ENCODE peak calls at places on chromosomes 11 and 22, in seven cellular contexts. S is IMR-90, F is H1, U is neuronal stem cell, D is mesendoderm, G is H9, K is mesenchymal stem cell. M is an unnamed sample.

GRCh38 chr11:65743928-65744698 is 23.5 kb upstream of the RNASEH2C start:
- DNase-seq in G (peak), U (no peak), K (peak), S (no peak), D (peak), F (peak), M (peak)

GRCh38 chr22:48899523-48900326 is 927.9 kb downstream of the BRD1 start:
- DNase-seq in D (no peak), K (no peak), S (no peak), U (no peak), F (no peak), G (peak), M (no peak)

GRCh38 chr11:95715777-95716241 is 73.8 kb downstream of the FAM76B start:
- DNase-seq in K (no peak), G (no peak), U (no peak), S (no peak), F (no peak), D (no peak), M (no peak)

GRCh38 chr11:62144641-62145255 is 20.9 kb downstream of the INCENP start:
- DNase-seq in G (peak), U (no peak), S (no peak), F (no peak), D (no peak), K (no peak), M (no peak)

GRCh38 chr11:129846508-129847335 is 31.1 kb downstream of the TMEM45B start:
- DNase-seq in G (no peak), S (peak), U (no peak), F (no peak), D (no peak), K (peak), M (peak)

GRCh38 chr22:47445212-47445611 is 682.8 kb downstream of the TBC1D22A start:
- DNase-seq in K (no peak), S (no peak), U (no peak), G (no peak), D (no peak), F (no peak), M (no peak)

GRCh38 chr22:36948273-36949055 is 35.0 kb downstream of the CSF2RB start:
- DNase-seq in G (no peak), S (no peak), K (peak), F (no peak), D (no peak), U (no peak), M (no peak)

GRCh38 chr22:42074153-42074750 is at the start of gene PHETA2:
- DNase-seq in D (peak), S (peak), F (no peak), G (peak), U (no peak), K (no peak), M (peak)

GRCh38 chr11:7569044-7569443 is 55.2 kb downstream of the PPFIBP2 start:
- DNase-seq in G (no peak), U (no peak), S (no peak), F (no peak), D (no peak), K (no peak), M (no peak)

GRCh38 chr11:133835258-133836075 is 9.8 kb downstream of the SPATA19 start:
- DNase-seq in G (peak), F (peak), U (peak), S (peak), D (peak), K (peak), M (peak)

GRCh38 chr11:123590296-123590912 is 64.0 kb downstream of the SCN3B start:
- DNase-seq in S (peak), K (peak), F (no peak), U (no peak), D (no peak), G (no peak), M (no peak)

GRCh38 chr11:71542382-71542781 is 4.6 kb downstream of the KRTAP5-8 start:
- DNase-seq in U (no peak), G (no peak), F (no peak), K (no peak), D (no peak), S (no peak), M (no peak)

GRCh38 chr11:64150481-64151239 is 15.3 kb downstream of the MACROD1 start:
- DNase-seq in U (no peak), S (no peak), D (no peak), G (no peak), F (no peak), K (no peak), M (no peak)

GRCh38 chr22:11605468-11605981 is 3922.5 kb upstream of the OR11H1 start:
- DNase-seq in K (no peak), D (no peak), S (no peak), F (no peak), G (no peak), U (no peak), M (no peak)

GRCh38 chr11:130781906-130782305 is 134.4 kb downstream of the SNX19 start:
- DNase-seq in S (peak), U (no peak), D (peak), G (no peak), F (no peak), K (peak), M (peak)

GRCh38 chr11:95512682-95513081 is 276.9 kb downstream of the FAM76B start:
- DNase-seq in F (no peak), U (no peak), K (peak), D (no peak), S (peak), G (no peak), M (no peak)

GRCh38 chr11:81932303-81932702 is 801.4 kb downstream of the FAM181B start:
- DNase-seq in D (no peak), G (no peak), U (no peak), K (no peak), S (no peak), F (no peak), M (no peak)

GRCh38 chr11:15742626-15743243 is 613.6 kb downstream of the SOX6 start:
- DNase-seq in F (no peak), D (no peak), K (peak), G (no peak), S (peak), U (no peak), M (no peak)

GRCh38 chr11:44574620-44575287 is 9.3 kb downstream of the CD82 start:
- DNase-seq in D (no peak), G (no peak), K (peak), F (no peak), U (no peak), S (peak), M (peak)

GRCh38 chr22:20953668-20954500 is 13.2 kb upstream of the AIFM3 start:
- DNase-seq in F (no peak), U (no peak), D (no peak), K (peak), G (no peak), S (peak), M (peak)

GRCh38 chr11:123354371-123354770 is 75.7 kb upstream of the GRAMD1B start:
- DNase-seq in F (no peak), S (no peak), K (no peak), G (no peak), D (no peak), U (no peak), M (no peak)

GRCh38 chr22:32509045-32509444 is 34.4 kb downstream of the FBXO7 start:
- DNase-seq in S (no peak), G (no peak), U (no peak), K (no peak), F (no peak), D (no peak), M (no peak)

GRCh38 chr22:39469681-39470461 is 13.1 kb downstream of the MGAT3 start:
- DNase-seq in D (no peak), S (no peak), K (no peak), G (no peak), F (no peak), U (no peak), M (no peak)

GRCh38 chr11:2526808-2527381 is 82.1 kb downstream of the KCNQ1 start:
- DNase-seq in F (no peak), G (peak), S (no peak), D (no peak), K (no peak), U (no peak), M (peak)

GRCh38 chr22:19855504-19856409 is 1.1 kb upstream of the GNB1L start:
- DNase-seq in K (peak), G (peak), U (no peak), D (peak), F (no peak), S (peak), M (no peak)

GRCh38 chr11:8597182-8597581 is 3.2 kb upstream of the STK33 start:
- DNase-seq in U (no peak), F (no peak), G (no peak), S (peak), D (no peak), K (peak), M (peak)

GRCh38 chr11:114172871-114173444 is 113.4 kb downstream of the ZBTB16 start:
- DNase-seq in S (no peak), K (no peak), G (no peak), D (no peak), U (no peak), F (no peak), M (no peak)

GRCh38 chr11:40293655-40294342 is 1165.7 kb downstream of the LRRC4C start:
- DNase-seq in G (peak), F (peak), D (peak), S (peak), U (peak), K (peak), M (peak)

GRCh38 chr11:93467054-93467453 is 76.1 kb downstream of the SMCO4 start:
- DNase-seq in D (no peak), G (no peak), S (no peak), K (no peak), U (no peak), F (no peak), M (no peak)

GRCh38 chr22:47564158-47564450 is 801.7 kb downstream of the TBC1D22A start:
- DNase-seq in G (no peak), F (no peak), S (no peak), K (no peak), D (no peak), U (no peak), M (no peak)

GRCh38 chr22:42283288-42284229 is 13.1 kb upstream of the TCF20 start:
- DNase-seq in F (no peak), K (peak), D (peak), G (no peak), U (peak), S (no peak), M (no peak)

DNA sequence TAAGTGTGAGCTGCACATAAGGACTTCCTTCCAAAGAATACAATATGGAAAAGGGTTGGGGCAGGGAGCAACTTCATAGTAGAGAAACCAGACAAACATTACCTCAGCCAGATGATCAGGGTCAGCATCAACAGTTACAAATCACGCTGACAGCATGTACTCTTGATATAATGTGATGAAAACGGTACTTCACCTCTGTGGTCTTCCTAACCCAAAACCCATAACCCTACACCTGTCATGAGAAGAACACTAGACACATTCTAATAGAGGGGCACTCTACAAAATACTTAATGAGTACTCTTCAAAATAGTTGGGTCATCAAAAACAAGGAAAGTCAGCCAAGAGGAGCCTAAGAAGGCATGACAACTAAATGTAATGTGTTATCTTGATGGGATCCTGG is 43.9 kb downstream of the RRAS2 start:
- DNase-seq in K (no peak), S (no peak), D (no peak), F (no peak), G (no peak), U (no peak), M (no peak)
- H2BK5ac ChIP-seq in K (no peak), S (no peak), D (no peak), F (no peak), G (no peak), U (no peak), M (no peak)

GRCh38 chr11:120296554-120296953 is 28.5 kb upstream of the TLCD5 start:
- DNase-seq in U (no peak), S (no peak), K (no peak), D (no peak), F (no peak), G (no peak), M (no peak)
- H2BK5ac ChIP-seq in U (no peak), S (no peak), K (no peak), D (no peak), F (no peak), G (no peak), M (no peak)

GRCh38 chr11:77475206-77475605 is 1.3 kb upstream of the PAK1 start:
- DNase-seq in G (no peak), U (no peak), D (no peak), K (no peak), F (no peak), S (no peak), M (no peak)

GRCh38 chr11:77474509-77475070 is 696 bp upstream of the PAK1 start:
- DNase-seq in S (no peak), F (no peak), U (no peak), D (no peak), K (no peak), G (no peak), M (peak)

GRCh38 chr11:77473801-77474508 is at the start of gene PAK1:
- DNase-seq in D (peak), G (peak), K (peak), F (peak), U (peak), S (peak), M (peak)

DNA sequence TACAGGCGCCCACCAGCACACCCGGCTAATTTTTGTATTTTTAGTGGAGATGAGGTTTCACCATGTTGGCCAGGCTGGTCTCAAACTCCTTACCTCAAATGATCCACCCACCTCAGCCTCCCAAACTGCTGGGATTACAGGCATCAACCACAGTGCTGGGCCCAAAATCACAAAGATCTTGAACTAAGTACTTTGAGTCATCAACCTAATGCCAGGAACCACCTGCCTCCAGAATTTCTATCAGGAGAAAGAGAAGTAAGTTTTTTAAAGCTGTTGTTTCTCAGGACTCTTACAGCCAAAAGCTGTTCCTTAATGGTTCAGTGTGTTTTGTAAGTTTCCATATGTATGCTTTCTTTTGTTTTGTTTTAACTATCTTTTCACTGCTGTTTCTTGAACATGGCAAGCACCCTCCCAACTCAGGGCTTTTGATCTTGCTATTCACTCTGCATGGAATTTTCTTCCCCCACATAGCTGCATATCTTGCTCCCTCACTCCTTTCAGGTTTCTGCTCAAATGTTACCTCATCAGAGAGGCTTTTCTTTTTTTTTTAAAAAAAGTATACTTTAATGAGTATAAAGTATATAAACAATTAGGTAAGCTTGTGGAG is 6.0 kb upstream of the PAK1 start:
- DNase-seq in G (no peak), D (peak), F (no peak), U (no peak), K (no peak), S (no peak), M (no peak)
- H2BK5ac ChIP-seq in G (no peak), D (no peak), F (peak), U (no peak), K (no peak), S (no peak), M (no peak)

GRCh38 chr11:33655842-33656600 is 44.6 kb downstream of the C11orf91 start:
- DNase-seq in S (no peak), U (no peak), K (no peak), G (no peak), F (no peak), D (no peak), M (no peak)
- H2BK5ac ChIP-seq in S (no peak), U (no peak), K (no peak), G (no peak), F (no peak), D (no peak), M (no peak)

GRCh38 chr11:125499563-125499962 is 3.5 kb upstream of the FEZ1 start:
- DNase-seq in G (no peak), K (no peak), S (no peak), D (no peak), F (no peak), U (no peak), M (peak)

GRCh38 chr11:125496465-125496817 is 376 bp upstream of the FEZ1 start:
- DNase-seq in G (no peak), F (no peak), U (no peak), S (no peak), D (no peak), K (no peak), M (no peak)

GRCh38 chr11:125502198-125502597 is 6.1 kb upstream of the FEZ1 start:
- DNase-seq in S (no peak), D (no peak), G (no peak), K (no peak), F (no peak), U (no peak), M (no peak)

GRCh38 chr11:125494987-125495725 is 909 bp downstream of the FEZ1 start:
- DNase-seq in K (peak), G (peak), F (no peak), S (peak), D (peak), U (peak), M (no peak)

GRCh38 chr11:125498521-125498920 is 2.5 kb upstream of the FEZ1 start:
- DNase-seq in F (no peak), S (no peak), K (no peak), D (no peak), U (no peak), G (no peak), M (no peak)
- H2BK5ac ChIP-seq in F (no peak), S (no peak), K (no peak), D (no peak), U (no peak), G (no peak), M (no peak)

DNA sequence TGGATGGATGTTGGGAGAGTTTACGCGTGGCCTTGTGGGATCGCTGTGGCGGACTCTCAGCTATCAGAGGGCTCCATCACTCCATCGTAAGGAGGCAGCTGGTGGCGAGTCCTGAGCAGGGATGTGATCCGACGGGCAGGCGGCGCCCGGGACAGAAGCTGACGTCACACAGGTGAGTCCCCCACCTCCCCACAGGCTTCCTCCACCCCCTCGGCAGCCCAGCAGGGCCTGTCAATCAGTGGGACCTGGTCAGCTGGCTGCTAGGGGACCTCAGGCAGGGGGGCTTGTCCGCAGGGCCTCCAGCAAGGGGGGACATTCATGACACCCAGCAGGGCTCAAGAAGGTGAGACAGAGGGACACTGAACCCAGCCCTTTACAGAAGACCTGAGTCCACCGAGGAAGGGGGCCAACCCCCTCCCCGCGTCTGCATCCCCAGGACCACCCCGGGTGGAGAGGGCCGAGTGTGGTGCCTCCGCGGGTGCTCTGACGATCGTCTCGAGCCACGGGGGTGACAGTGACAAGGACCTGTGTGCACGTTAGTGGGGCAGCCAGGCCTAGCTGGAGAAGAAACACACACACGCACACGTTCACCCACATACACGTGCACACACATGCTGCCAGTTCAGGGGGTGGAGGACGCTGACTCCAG is 7.1 kb downstream of the HRAS start:
- DNase-seq in K (no peak), F (no peak), G (no peak), D (no peak), U (no peak), S (no peak), M (no peak)
- H2BK5ac ChIP-seq in K (no peak), F (no peak), G (no peak), D (no peak), U (no peak), S (no peak), M (no peak)

GRCh38 chr22:44914026-44914721 is 95.6 kb downstream of the PHF21B start:
- DNase-seq in F (no peak), K (no peak), S (no peak), G (no peak), D (no peak), U (no peak), M (no peak)
- H2BK5ac ChIP-seq in F (no peak), K (no peak), S (no peak), G (no peak), D (no peak), U (no peak), M (no peak)

GRCh38 chr11:87422566-87422965 is 384.8 kb downstream of the TMEM135 start:
- DNase-seq in G (no peak), K (no peak), S (peak), D (peak), U (no peak), F (no peak), M (peak)

GRCh38 chr11:87423161-87423560 is 385.4 kb downstream of the TMEM135 start:
- DNase-seq in F (no peak), G (no peak), K (no peak), U (no peak), S (no peak), D (peak), M (no peak)

GRCh38 chr11:87428266-87428665 is 390.5 kb downstream of the TMEM135 start:
- DNase-seq in K (no peak), D (no peak), U (no peak), S (peak), G (no peak), F (no peak), M (peak)

GRCh38 chr11:87425943-87426342 is 388.2 kb downstream of the TMEM135 start:
- DNase-seq in G (no peak), D (peak), S (peak), F (peak), U (no peak), K (no peak), M (no peak)

GRCh38 chr11:87425391-87425790 is 387.7 kb downstream of the TMEM135 start:
- DNase-seq in D (peak), F (no peak), U (no peak), G (no peak), S (peak), K (no peak), M (peak)
- H2BK5ac ChIP-seq in D (no peak), F (no peak), U (no peak), G (no peak), S (peak), K (no peak), M (peak)

M was measured in trophoblast cell.